ENCODE peak calls at places on chromosome 7, in six cellular contexts. U is left ventricle myocardium inferior; A is PC-9; V is GM23338; N is mammary epithelial cell; K is CD8-positive, alpha-beta T cell. W is an unnamed sample. For H3K4me1, the result is how much of the 10 kb centered on the place peaks cover.

GRCh38 chr7:132295198-132295597 is 281.1 kb downstream of the PLXNA4 start:
- DNase-seq in U (no peak), N (peak), V (no peak), A (no peak), K (no peak), W (no peak)

GRCh38 chr7:13988765-13989137 is 715 bp downstream of the ETV1 start:
- DNase-seq in K (no peak), V (peak), N (no peak), A (no peak), U (no peak), W (no peak)

GRCh38 chr7:99004781-99005500 is 126.6 kb downstream of the TRRAP start:
- DNase-seq in V (no peak), U (no peak), A (no peak), N (no peak), K (no peak), W (no peak)

GRCh38 chr7:140635821-140636220 is 4.8 kb downstream of the DENND2A start:
- DNase-seq in A (no peak), U (no peak), V (peak), N (no peak), K (no peak), W (no peak)

GRCh38 chr7:111333010-111333409 is 229.3 kb downstream of the IMMP2L start:
- DNase-seq in U (no peak), A (no peak), N (peak), V (no peak), K (no peak), W (no peak)

GRCh38 chr7:31314781-31315180 is 25.7 kb downstream of the NEUROD6 start:
- DNase-seq in V (no peak), U (no peak), N (no peak), K (no peak), A (no peak), W (no peak)

GRCh38 chr7:139767561-139767982 is 10.2 kb downstream of the HIPK2 start:
- DNase-seq in V (no peak), A (no peak), N (no peak), K (no peak), U (no peak), W (no peak)

GRCh38 chr7:158753900-158754299 is 49.3 kb upstream of the NCAPG2 start:
- DNase-seq in K (no peak), A (no peak), V (no peak), N (peak), U (no peak), W (no peak)

GRCh38 chr7:8389898-8390642 is 43.3 kb upstream of the NXPH1 start:
- DNase-seq in N (peak), U (no peak), K (no peak), V (peak), A (peak), W (no peak)

GRCh38 chr7:53900856-53901528 is 641.2 kb upstream of the VSTM2A start:
- DNase-seq in K (no peak), N (no peak), U (no peak), V (peak), A (no peak), W (no peak)

GRCh38 chr7:73718438-73718881 is 1.0 kb downstream of the STX1A start:
- DNase-seq in A (peak), U (no peak), N (peak), V (no peak), K (no peak), W (no peak)

GRCh38 chr7:107972986-107973385 is 30.0 kb downstream of the LAMB1 start:
- DNase-seq in U (no peak), V (no peak), N (peak), K (no peak), A (no peak), W (no peak)

GRCh38 chr7:2734761-2735571 is 47.0 kb downstream of the AMZ1 start:
- DNase-seq in N (no peak), V (no peak), K (no peak), U (peak), A (no peak), W (no peak)

GRCh38 chr7:107857541-107857912 is 33.5 kb upstream of the DLD start:
- DNase-seq in N (peak), U (no peak), V (no peak), K (no peak), A (no peak), W (no peak)

GRCh38 chr7:47635091-47636090 is 53.5 kb upstream of the TNS3 start:
- DNase-seq in A (peak), N (peak), U (no peak), K (no peak), V (peak), W (peak)

GRCh38 chr7:112449353-112449752 is 907 bp upstream of the IFRD1 start:
- DNase-seq in V (no peak), U (no peak), N (peak), A (peak), K (no peak), W (no peak)

GRCh38 chr7:68793513-68793912 is 804.8 kb upstream of the AUTS2 start:
- DNase-seq in K (no peak), V (no peak), N (no peak), U (no peak), A (no peak), W (no peak)

GRCh38 chr7:151761256-151761655 is 115.7 kb downstream of the PRKAG2 start:
- DNase-seq in V (no peak), K (no peak), A (peak), N (peak), U (no peak), W (no peak)

GRCh38 chr7:27647052-27647451 is 15.6 kb downstream of the HIBADH start:
- DNase-seq in N (peak), U (no peak), A (peak), K (no peak), V (no peak), W (no peak)

GRCh38 chr7:70015353-70015752 is 417.1 kb downstream of the AUTS2 start:
- DNase-seq in K (no peak), N (no peak), V (no peak), U (no peak), A (no peak), W (no peak)

GRCh38 chr7:155764432-155764798 is 47.8 kb downstream of the SHH start:
- DNase-seq in N (no peak), K (no peak), V (no peak), A (no peak), U (no peak), W (no peak)

GRCh38 chr7:48154792-48155413 is 16.4 kb upstream of the ABCA13 start:
- DNase-seq in V (peak), A (peak), K (no peak), N (peak), U (no peak), W (no peak)

GRCh38 chr7:67713651-67714050 is 717.0 kb downstream of the TYW1 start:
- DNase-seq in A (no peak), N (no peak), V (no peak), K (no peak), U (no peak), W (no peak)

GRCh38 chr7:22338875-22339274 is 18.1 kb downstream of the RAPGEF5 start:
- DNase-seq in V (no peak), K (no peak), A (no peak), N (no peak), U (no peak), W (no peak)

GRCh38 chr7:14698239-14698638 is 204.3 kb downstream of the DGKB start:
- DNase-seq in V (no peak), A (no peak), U (no peak), N (no peak), K (no peak), W (no peak)

GRCh38 chr7:130900471-130901076 is 166.6 kb upstream of the KLF14 start:
- DNase-seq in N (no peak), U (no peak), V (no peak), K (no peak), A (no peak), W (no peak)
- H3K4me1 ChIP-seq in N (half or more), U (half or more), V (under half), K (under half), A (half or more), W (half or more)

GRCh38 chr7:92973293-92973731 is 136.9 kb upstream of the CDK6 start:
- DNase-seq in N (no peak), A (no peak), K (no peak), U (no peak), V (no peak), W (no peak)

GRCh38 chr7:92968502-92968901 is 132.1 kb upstream of the CDK6 start:
- DNase-seq in V (no peak), K (no peak), N (peak), A (no peak), U (no peak), W (no peak)

GRCh38 chr7:92969061-92969460 is 132.7 kb upstream of the CDK6 start:
- DNase-seq in K (no peak), N (no peak), A (no peak), U (no peak), V (no peak), W (no peak)

GRCh38 chr7:92976931-92977330 is 140.6 kb upstream of the CDK6 start:
- DNase-seq in K (no peak), U (no peak), N (no peak), A (no peak), V (no peak), W (no peak)

GRCh38 chr7:92973964-92974363 is 137.6 kb upstream of the CDK6 start:
- DNase-seq in A (no peak), N (peak), V (no peak), K (no peak), U (no peak), W (no peak)
- TF ChIP-seq CTCF in A (no peak), N (no peak), V (no peak), K (no peak), U (no peak), W (no peak)

DNA sequence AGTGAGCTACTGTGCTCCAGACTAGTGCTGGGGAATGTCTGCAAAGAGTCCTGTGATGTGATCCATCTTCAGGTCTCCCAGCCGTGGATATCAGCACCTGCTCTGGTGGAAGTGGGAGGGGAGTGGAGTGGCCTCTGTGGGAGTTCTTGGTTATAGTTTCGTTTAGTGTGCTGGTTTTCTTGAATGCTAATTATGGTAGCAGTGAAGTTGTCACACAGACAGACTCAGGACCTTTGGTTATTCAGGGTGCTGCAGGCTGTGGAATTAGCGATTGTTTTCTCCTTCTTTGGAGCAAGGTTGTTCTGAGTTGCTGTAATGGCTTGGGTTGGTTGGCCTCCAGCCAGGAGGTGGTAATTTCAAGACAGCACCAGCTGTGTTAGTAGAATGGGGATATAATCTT is 132.7 kb upstream of the HGF start:
- DNase-seq in K (no peak), U (no peak), V (no peak), A (no peak), N (no peak), W (no peak)
- H3K4me1 ChIP-seq in K (under half), U (under half), V (under half), A (under half), N (under half), W (under half)

GRCh38 chr7:44431091-44431608 is 59.3 kb downstream of the NUDCD3 start:
- DNase-seq in K (no peak), U (no peak), V (peak), N (no peak), A (no peak), W (no peak)
- TF ChIP-seq CTCF in K (peak), U (peak), V (peak), N (no peak), A (no peak), W (no peak)

GRCh38 chr7:42103456-42103855 is 133.6 kb downstream of the GLI3 start:
- DNase-seq in A (no peak), K (no peak), V (no peak), N (no peak), U (no peak), W (no peak)
- H3K4me1 ChIP-seq in A (under half), K (under half), V (under half), N (under half), U (under half), W (under half)

DNA sequence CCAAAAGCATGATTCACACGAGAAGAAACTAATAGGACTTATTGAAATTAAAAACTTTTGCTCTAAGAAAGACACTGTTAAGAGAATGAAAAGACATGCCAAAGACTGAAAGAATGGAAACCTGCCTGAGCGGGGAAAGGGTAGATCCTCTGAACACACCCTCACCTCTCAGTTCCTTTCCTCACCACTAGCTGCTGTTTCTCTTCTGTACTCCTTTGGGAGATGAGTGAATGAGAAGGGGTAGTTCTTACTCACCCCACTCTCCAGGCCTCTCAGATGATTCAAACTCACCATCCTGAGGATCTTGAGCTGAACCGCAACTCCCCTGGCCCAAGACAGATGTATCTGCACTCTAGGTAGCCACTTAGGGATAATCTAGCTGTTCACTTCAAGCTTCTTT is 41.9 kb downstream of the IQUB start:
- DNase-seq in U (no peak), V (peak), N (no peak), K (no peak), A (no peak), W (no peak)
- TF ChIP-seq CTCF in U (no peak), V (peak), N (peak), K (no peak), A (no peak), W (no peak)

W was measured in lower lobe of right lung.